ENCODE peak calls at places on chromosomes 3 and 15, in four cellular contexts. L is progenitor cell of endocrine pancreas, Q is fibroblast of mammary gland, X is mammary epithelial cell. D is an unnamed sample.

GRCh38 chr15:47720555-47720954 is 3.2 kb downstream of the SEMA6D start:
- DNase-seq in L (no peak), Q (no peak), X (no peak), D (no peak)

GRCh38 chr15:83559310-83559966 is 94.5 kb upstream of the ADAMTSL3 start:
- DNase-seq in L (peak; percentile 55), Q (peak; percentile 73), X (peak; percentile 71), D (no peak)

GRCh38 chr3:20043398-20043797 is 3.2 kb downstream of the KAT2B start:
- DNase-seq in L (no peak), Q (peak; percentile 49), X (no peak), D (peak; percentile 72)

GRCh38 chr15:73794501-73795133 is 41.5 kb upstream of the INSYN1 start:
- DNase-seq in L (no peak), Q (peak; percentile 31), X (peak; percentile 44), D (no peak)

GRCh38 chr3:127454968-127455367 is 135.6 kb downstream of the TPRA1 start:
- DNase-seq in L (no peak), Q (no peak), X (no peak), D (no peak)

GRCh38 chr3:119161240-119161639 is 12.2 kb upstream of the UPK1B start:
- DNase-seq in L (no peak), Q (no peak), X (no peak), D (no peak)

GRCh38 chr15:48855501-48856440 is 22.2 kb upstream of the EID1 start:
- DNase-seq in L (no peak), Q (peak; percentile 68), X (no peak), D (no peak)

GRCh38 chr15:29034151-29034550 is 148.4 kb downstream of the APBA2 start:
- DNase-seq in L (no peak), Q (no peak), X (no peak), D (no peak)

GRCh38 chr3:111768571-111769100 is 90.4 kb upstream of the PHLDB2 start:
- DNase-seq in L (no peak), Q (peak; percentile 98), X (peak; percentile 99), D (no peak)

GRCh38 chr3:184757010-184757651 is 45.3 kb upstream of the MAGEF1 start:
- DNase-seq in L (no peak), Q (peak; percentile 95), X (peak; percentile 67), D (no peak)

GRCh38 chr15:62119224-62119925 is 45.7 kb downstream of the C2CD4B start:
- DNase-seq in L (no peak), Q (peak; percentile 96), X (peak; percentile 98), D (no peak)

GRCh38 chr3:16728762-16729745 is 123.8 kb upstream of the DAZL start:
- DNase-seq in L (no peak), Q (peak; percentile 89), X (peak; percentile 43), D (no peak)

GRCh38 chr3:49158108-49158709 is 7.9 kb downstream of the CCDC71 start:
- DNase-seq in L (no peak), Q (peak; percentile 23), X (no peak), D (no peak)

GRCh38 chr3:61899700-61900462 is 338.5 kb downstream of the PTPRG start:
- DNase-seq in L (no peak), Q (no peak), X (no peak), D (no peak)

GRCh38 chr15:84034831-84035753 is 200.5 kb upstream of the GOLGA6L4 start:
- DNase-seq in L (no peak), Q (peak; percentile 64), X (peak; percentile 46), D (no peak)

GRCh38 chr3:44894485-44894884 is 20.1 kb downstream of the TGM4 start:
- DNase-seq in L (no peak), Q (no peak), X (no peak), D (no peak)

GRCh38 chr15:82641129-82641798 is 5.9 kb downstream of the CPEB1 start:
- DNase-seq in L (no peak), Q (no peak), X (no peak), D (no peak)

GRCh38 chr15:99704444-99704838 is 28.8 kb downstream of the LYSMD4 start:
- DNase-seq in L (peak; percentile 21), Q (peak; percentile 91), X (peak; percentile 83), D (no peak)

GRCh38 chr3:64454179-64454578 is 228.9 kb upstream of the PRICKLE2 start:
- DNase-seq in L (no peak), Q (peak; percentile 72), X (no peak), D (no peak)

GRCh38 chr3:17631617-17632016 is 110.8 kb downstream of the TBC1D5 start:
- DNase-seq in L (no peak), Q (no peak), X (no peak), D (no peak)

GRCh38 chr3:175260145-175260794 is 401.1 kb downstream of the NAALADL2 start:
- DNase-seq in L (no peak), Q (peak; percentile 86), X (peak; percentile 60), D (no peak)

GRCh38 chr3:140394488-140395133 is 283.3 kb upstream of the TRIM42 start:
- DNase-seq in L (no peak), Q (no peak), X (peak; percentile 84), D (no peak)

GRCh38 chr3:37161351-37161750 is 13.0 kb downstream of the LRRFIP2 start:
- DNase-seq in L (no peak), Q (peak; percentile 48), X (no peak), D (no peak)

GRCh38 chr3:69385723-69386483 is at the start of gene FRMD4B:
- DNase-seq in L (peak; percentile 34), Q (peak; percentile 18), X (peak; percentile 65), D (no peak)

GRCh38 chr15:37015025-37015424 is 85.3 kb downstream of the MEIS2 start:
- DNase-seq in L (no peak), Q (peak; percentile 88), X (peak; percentile 35), D (no peak)

GRCh38 chr3:140467916-140468315 is 209.9 kb upstream of the TRIM42 start:
- DNase-seq in L (no peak), Q (peak; percentile 52), X (no peak), D (no peak)

DNA sequence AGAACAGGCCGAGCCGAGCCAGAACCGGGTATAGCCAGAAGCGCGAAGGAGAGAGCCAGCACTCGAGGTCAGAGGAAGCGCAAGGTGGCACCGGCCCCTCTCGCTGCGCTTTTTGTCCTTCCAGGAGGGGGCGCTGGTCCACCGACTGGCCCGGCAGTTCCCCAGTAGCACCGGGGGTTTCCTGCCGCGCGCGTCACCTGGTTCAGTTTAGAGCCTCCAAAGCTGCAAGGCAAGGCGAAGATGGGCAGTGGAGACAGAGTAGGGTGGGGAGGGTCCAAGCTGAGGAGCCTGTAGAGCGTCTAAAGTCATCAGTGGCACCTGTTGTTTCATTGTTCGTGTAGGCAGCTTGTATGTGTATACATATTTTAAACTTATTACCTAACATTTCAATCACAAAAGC is 7.6 kb upstream of the NR2E3 start:
- DNase-seq in L (no peak), Q (no peak), X (no peak), D (no peak)
- TF ChIP-seq CTCF in L (peak; percentile 38), Q (no peak), X (peak; percentile 38), D (no peak)

GRCh38 chr15:77784361-77785292 is 151.9 kb upstream of the LINGO1 start:
- DNase-seq in L (no peak), Q (peak; percentile 34), X (no peak), D (no peak)
- TF ChIP-seq CTCF in L (peak; percentile 34), Q (peak; percentile 43), X (peak; percentile 41), D (no peak)

DNA sequence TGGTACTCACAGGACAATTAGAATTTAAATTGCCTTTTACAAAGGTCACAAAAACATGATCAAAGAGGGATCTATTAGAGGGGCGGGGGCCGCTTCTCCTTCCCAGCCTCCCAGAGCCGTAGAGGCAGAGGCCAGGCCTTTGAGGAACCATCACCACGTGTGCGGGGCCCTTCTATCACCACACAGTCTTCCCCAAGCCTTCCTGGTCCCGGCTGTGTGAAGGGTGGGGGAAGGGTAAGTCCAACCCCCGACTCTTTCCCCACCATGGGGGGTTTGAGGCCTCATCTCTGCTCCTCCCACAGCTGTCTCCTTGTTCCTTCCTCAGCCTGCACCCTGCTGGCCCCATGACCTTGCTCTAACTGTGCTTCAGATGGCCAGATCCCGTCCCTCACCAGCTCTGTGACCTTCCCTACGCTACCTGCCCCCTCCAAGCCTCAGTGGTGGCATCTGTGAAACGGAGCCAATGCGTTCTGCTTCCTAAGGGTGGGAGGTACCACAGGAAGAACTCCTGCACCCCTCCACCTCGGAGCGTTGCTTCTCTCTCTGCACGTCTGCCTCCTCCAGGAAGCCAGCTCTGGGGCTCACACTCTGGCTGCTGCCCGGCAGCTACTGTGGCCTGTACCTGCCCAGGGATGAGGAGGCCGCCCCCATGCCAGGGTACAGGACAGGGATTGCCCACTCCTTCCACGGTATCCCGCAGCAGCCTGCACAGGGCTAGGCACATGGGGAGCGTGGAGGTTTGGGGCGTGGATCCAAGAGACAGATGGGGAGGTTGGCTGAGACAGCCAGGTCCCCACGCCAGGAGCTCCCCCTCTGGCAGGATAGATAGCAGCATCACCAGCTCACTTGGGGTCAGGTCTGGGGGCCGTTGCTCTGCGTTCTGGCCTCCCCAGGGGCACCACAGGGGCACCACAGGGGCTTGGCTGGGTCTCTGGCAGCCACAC is 83.8 kb downstream of the LINGO1 start:
- DNase-seq in L (no peak), Q (no peak), X (no peak), D (no peak)
- TF ChIP-seq CTCF in L (no peak), Q (no peak), X (no peak), D (no peak)

DNA sequence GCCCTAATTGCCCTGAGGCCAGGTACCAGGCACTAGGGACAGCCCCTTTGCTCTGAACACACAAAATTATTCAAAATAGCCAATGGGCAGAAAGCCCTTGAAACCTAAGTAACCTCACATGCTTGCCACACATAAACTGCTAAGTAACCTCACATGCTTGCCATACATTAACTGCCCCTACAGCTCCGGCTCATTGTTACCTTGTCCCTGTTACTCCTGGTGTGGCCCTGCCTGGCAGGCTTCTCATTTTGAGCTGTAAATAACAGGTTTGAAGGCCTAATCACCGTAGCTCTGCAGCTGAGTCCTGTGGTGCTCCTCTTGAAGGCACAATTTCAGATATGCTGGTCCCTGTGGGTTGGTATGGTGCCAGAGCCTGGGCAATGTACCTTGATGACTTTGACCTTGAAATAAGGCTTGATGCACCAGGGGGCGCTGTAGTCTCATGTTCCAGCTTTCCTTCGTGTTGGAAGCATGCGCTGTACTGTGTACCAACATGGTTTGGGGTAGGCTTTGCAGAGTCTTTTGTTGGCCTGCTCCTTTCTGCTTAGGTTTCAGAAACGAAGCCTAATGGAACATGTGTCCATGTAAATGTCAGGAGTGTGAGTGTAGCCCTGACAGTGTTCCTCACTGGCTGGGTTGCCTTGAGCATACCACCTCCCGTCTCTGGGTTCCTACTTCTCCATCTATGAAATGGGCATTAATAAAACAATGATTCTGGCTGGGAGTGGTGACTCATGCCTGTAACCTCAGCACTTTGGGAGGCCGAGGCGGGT is 3.8 kb upstream of the CCR4 start:
- DNase-seq in L (peak; percentile 65), Q (peak; percentile 81), X (peak; percentile 76), D (peak; percentile 95)
- TF ChIP-seq CTCF in L (peak; percentile 73), Q (peak; percentile 83), X (peak; percentile 87), D (no peak)

GRCh38 chr3:71930056-71930991 is 145.4 kb upstream of the PROK2 start:
- DNase-seq in L (no peak), Q (peak; percentile 84), X (peak; percentile 63), D (peak; percentile 30)
- TF ChIP-seq CTCF in L (peak; percentile 73), Q (peak; percentile 42), X (peak; percentile 50), D (no peak)

DNA sequence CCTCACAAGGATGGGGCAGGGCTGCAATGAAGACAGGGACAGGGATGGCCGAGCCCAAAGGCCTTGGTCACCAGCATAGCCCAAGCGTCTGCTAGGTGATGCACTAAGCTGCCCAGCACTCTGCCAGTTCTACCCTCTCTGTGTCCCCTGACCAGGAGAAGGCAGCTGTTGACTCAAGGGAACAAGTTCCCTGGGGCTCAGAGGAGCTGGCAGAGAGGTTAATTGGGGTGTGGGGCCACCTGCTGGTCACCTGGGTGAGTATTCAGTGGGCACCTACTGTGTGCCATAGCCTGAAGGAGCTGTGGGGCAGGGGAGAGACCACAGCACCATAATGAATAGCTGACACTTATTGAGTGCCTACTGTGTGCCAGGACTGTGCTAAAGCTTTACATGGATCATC is 22.0 kb upstream of the DOCK3 start:
- DNase-seq in L (no peak), Q (peak; percentile 19), X (peak; percentile 36), D (no peak)
- TF ChIP-seq CTCF in L (peak; percentile 49), Q (peak; percentile 39), X (peak; percentile 63), D (no peak)

D was measured in omental fat pad.